ENCODE peak calls at places on chromosomes 3 and 15, in eight cellular contexts. One of them, this sample, is unnamed.

GRCh38 chr3:193701896-193702644 is 109.1 kb downstream of the OPA1 start:
- DNase-seq in WERI-Rb-1: no peak
- DNase-seq in osteocyte: no peak
- DNase-seq in psoas muscle: no peak
- DNase-seq in breast epithelium: no peak
- DNase-seq in cardiac muscle cell: no peak
- DNase-seq in Panc1: no peak
- DNase-seq in pancreas: no peak
- DNase-seq in this sample: no peak

GRCh38 chr3:90184861-90185260 is 1077.4 kb downstream of the EPHA3 start:
- DNase-seq in WERI-Rb-1: no peak
- DNase-seq in osteocyte: no peak
- DNase-seq in psoas muscle: no peak
- DNase-seq in breast epithelium: no peak
- DNase-seq in cardiac muscle cell: peak; percentile 61
- DNase-seq in Panc1: no peak
- DNase-seq in pancreas: no peak
- DNase-seq in this sample: no peak

GRCh38 chr15:90414408-90415028 is 26.5 kb downstream of the IQGAP1 start:
- DNase-seq in WERI-Rb-1: no peak
- DNase-seq in osteocyte: no peak
- DNase-seq in psoas muscle: no peak
- DNase-seq in breast epithelium: no peak
- DNase-seq in cardiac muscle cell: peak; percentile 42
- DNase-seq in Panc1: no peak
- DNase-seq in pancreas: no peak
- DNase-seq in this sample: no peak

GRCh38 chr15:69457304-69458280 is 5.0 kb downstream of the RPLP1 start:
- DNase-seq in WERI-Rb-1: no peak
- DNase-seq in osteocyte: no peak
- DNase-seq in psoas muscle: no peak
- DNase-seq in breast epithelium: no peak
- DNase-seq in cardiac muscle cell: no peak
- DNase-seq in Panc1: no peak
- DNase-seq in pancreas: no peak
- DNase-seq in this sample: no peak

GRCh38 chr3:11662392-11662990 is 18.8 kb upstream of the VGLL4 start:
- DNase-seq in WERI-Rb-1: no peak
- DNase-seq in osteocyte: no peak
- DNase-seq in psoas muscle: no peak
- DNase-seq in breast epithelium: no peak
- DNase-seq in cardiac muscle cell: peak; percentile 43
- DNase-seq in Panc1: no peak
- DNase-seq in pancreas: no peak
- DNase-seq in this sample: no peak

GRCh38 chr3:177781686-177782161 is 584.4 kb upstream of the TBL1XR1 start:
- DNase-seq in WERI-Rb-1: no peak
- DNase-seq in osteocyte: peak; percentile 84
- DNase-seq in psoas muscle: peak; percentile 16
- DNase-seq in breast epithelium: no peak
- DNase-seq in cardiac muscle cell: peak; percentile 91
- DNase-seq in Panc1: no peak
- DNase-seq in pancreas: no peak
- DNase-seq in this sample: no peak

GRCh38 chr3:139301183-139301582 is 42.6 kb upstream of the MRPS22 start:
- DNase-seq in WERI-Rb-1: no peak
- DNase-seq in osteocyte: no peak
- DNase-seq in psoas muscle: no peak
- DNase-seq in breast epithelium: no peak
- DNase-seq in cardiac muscle cell: peak; percentile 42
- DNase-seq in Panc1: no peak
- DNase-seq in pancreas: no peak
- DNase-seq in this sample: no peak

GRCh38 chr3:65751123-65751700 is 287.5 kb downstream of the MAGI1 start:
- DNase-seq in WERI-Rb-1: peak; percentile 66
- DNase-seq in osteocyte: no peak
- DNase-seq in psoas muscle: peak; percentile 14
- DNase-seq in breast epithelium: no peak
- DNase-seq in cardiac muscle cell: peak; percentile 47
- DNase-seq in Panc1: no peak
- DNase-seq in pancreas: no peak
- DNase-seq in this sample: peak; percentile 85

GRCh38 chr3:182940266-182940808 is 40.0 kb downstream of the DCUN1D1 start:
- DNase-seq in WERI-Rb-1: no peak
- DNase-seq in osteocyte: no peak
- DNase-seq in psoas muscle: no peak
- DNase-seq in breast epithelium: no peak
- DNase-seq in cardiac muscle cell: no peak
- DNase-seq in Panc1: no peak
- DNase-seq in pancreas: no peak
- DNase-seq in this sample: no peak

GRCh38 chr3:111848246-111848645 is 10.8 kb upstream of the PHLDB2 start:
- DNase-seq in WERI-Rb-1: no peak
- DNase-seq in osteocyte: no peak
- DNase-seq in psoas muscle: no peak
- DNase-seq in breast epithelium: no peak
- DNase-seq in cardiac muscle cell: no peak
- DNase-seq in Panc1: no peak
- DNase-seq in pancreas: no peak
- DNase-seq in this sample: no peak

GRCh38 chr3:14548321-14548729 is 8.2 kb upstream of the GRIP2 start:
- DNase-seq in WERI-Rb-1: peak; percentile 88
- DNase-seq in osteocyte: no peak
- DNase-seq in psoas muscle: peak; percentile 75
- DNase-seq in breast epithelium: no peak
- DNase-seq in cardiac muscle cell: peak; percentile 76
- DNase-seq in Panc1: no peak
- DNase-seq in pancreas: peak; percentile 54
- DNase-seq in this sample: peak; percentile 78

GRCh38 chr3:100057716-100058575 is 56.4 kb downstream of the FILIP1L start:
- DNase-seq in WERI-Rb-1: no peak
- DNase-seq in osteocyte: no peak
- DNase-seq in psoas muscle: no peak
- DNase-seq in breast epithelium: no peak
- DNase-seq in cardiac muscle cell: peak; percentile 46
- DNase-seq in Panc1: no peak
- DNase-seq in pancreas: no peak
- DNase-seq in this sample: no peak

GRCh38 chr15:92521624-92522008 is 127.9 kb downstream of the ST8SIA2 start:
- DNase-seq in WERI-Rb-1: peak; percentile 89
- DNase-seq in osteocyte: peak; percentile 88
- DNase-seq in psoas muscle: peak; percentile 67
- DNase-seq in breast epithelium: peak; percentile 75
- DNase-seq in cardiac muscle cell: peak; percentile 93
- DNase-seq in Panc1: peak; percentile 47
- DNase-seq in pancreas: no peak
- DNase-seq in this sample: peak; percentile 78

GRCh38 chr15:72835289-72835890 is 51.8 kb upstream of the ADPGK start:
- DNase-seq in WERI-Rb-1: peak; percentile 93
- DNase-seq in osteocyte: no peak
- DNase-seq in psoas muscle: no peak
- DNase-seq in breast epithelium: no peak
- DNase-seq in cardiac muscle cell: peak; percentile 27
- DNase-seq in Panc1: no peak
- DNase-seq in pancreas: no peak
- DNase-seq in this sample: peak; percentile 42
- TF ChIP-seq CTCF in WERI-Rb-1: peak; percentile 51
- TF ChIP-seq CTCF in osteocyte: peak; percentile 27
- TF ChIP-seq CTCF in psoas muscle: peak; percentile 16
- TF ChIP-seq CTCF in breast epithelium: no peak
- TF ChIP-seq CTCF in cardiac muscle cell: peak; percentile 52
- TF ChIP-seq CTCF in Panc1: peak; percentile 46
- TF ChIP-seq CTCF in pancreas: no peak
- TF ChIP-seq CTCF in this sample: peak; percentile 34

GRCh38 chr3:71956716-71957115 is 171.8 kb upstream of the PROK2 start:
- DNase-seq in WERI-Rb-1: peak; percentile 65
- DNase-seq in osteocyte: no peak
- DNase-seq in psoas muscle: no peak
- DNase-seq in breast epithelium: no peak
- DNase-seq in cardiac muscle cell: no peak
- DNase-seq in Panc1: no peak
- DNase-seq in pancreas: no peak
- DNase-seq in this sample: no peak
- TF ChIP-seq CTCF in WERI-Rb-1: peak; percentile 72
- TF ChIP-seq CTCF in osteocyte: no peak
- TF ChIP-seq CTCF in psoas muscle: no peak
- TF ChIP-seq CTCF in breast epithelium: no peak
- TF ChIP-seq CTCF in cardiac muscle cell: no peak
- TF ChIP-seq CTCF in Panc1: peak; percentile 18
- TF ChIP-seq CTCF in pancreas: no peak
- TF ChIP-seq CTCF in this sample: no peak

GRCh38 chr15:57403007-57403406 is 26.7 kb downstream of the CGNL1 start:
- DNase-seq in WERI-Rb-1: no peak
- DNase-seq in osteocyte: no peak
- DNase-seq in psoas muscle: no peak
- DNase-seq in breast epithelium: no peak
- DNase-seq in cardiac muscle cell: no peak
- DNase-seq in Panc1: no peak
- DNase-seq in pancreas: no peak
- DNase-seq in this sample: no peak

GRCh38 chr15:57406040-57406772 is 29.9 kb downstream of the CGNL1 start:
- DNase-seq in WERI-Rb-1: peak; percentile 90
- DNase-seq in osteocyte: no peak
- DNase-seq in psoas muscle: no peak
- DNase-seq in breast epithelium: no peak
- DNase-seq in cardiac muscle cell: no peak
- DNase-seq in Panc1: no peak
- DNase-seq in pancreas: no peak
- DNase-seq in this sample: no peak

GRCh38 chr15:57403532-57403931 is 27.2 kb downstream of the CGNL1 start:
- DNase-seq in WERI-Rb-1: no peak
- DNase-seq in osteocyte: no peak
- DNase-seq in psoas muscle: no peak
- DNase-seq in breast epithelium: no peak
- DNase-seq in cardiac muscle cell: no peak
- DNase-seq in Panc1: no peak
- DNase-seq in pancreas: no peak
- DNase-seq in this sample: no peak

GRCh38 chr15:57403946-57404345 is 27.6 kb downstream of the CGNL1 start:
- DNase-seq in WERI-Rb-1: no peak
- DNase-seq in osteocyte: no peak
- DNase-seq in psoas muscle: no peak
- DNase-seq in breast epithelium: no peak
- DNase-seq in cardiac muscle cell: no peak
- DNase-seq in Panc1: no peak
- DNase-seq in pancreas: no peak
- DNase-seq in this sample: no peak

GRCh38 chr15:57405133-57405532 is 28.8 kb downstream of the CGNL1 start:
- DNase-seq in WERI-Rb-1: no peak
- DNase-seq in osteocyte: no peak
- DNase-seq in psoas muscle: no peak
- DNase-seq in breast epithelium: no peak
- DNase-seq in cardiac muscle cell: no peak
- DNase-seq in Panc1: no peak
- DNase-seq in pancreas: no peak
- DNase-seq in this sample: no peak
- TF ChIP-seq CTCF in WERI-Rb-1: no peak
- TF ChIP-seq CTCF in osteocyte: no peak
- TF ChIP-seq CTCF in psoas muscle: no peak
- TF ChIP-seq CTCF in breast epithelium: no peak
- TF ChIP-seq CTCF in cardiac muscle cell: no peak
- TF ChIP-seq CTCF in Panc1: no peak
- TF ChIP-seq CTCF in pancreas: no peak
- TF ChIP-seq CTCF in this sample: no peak

DNA sequence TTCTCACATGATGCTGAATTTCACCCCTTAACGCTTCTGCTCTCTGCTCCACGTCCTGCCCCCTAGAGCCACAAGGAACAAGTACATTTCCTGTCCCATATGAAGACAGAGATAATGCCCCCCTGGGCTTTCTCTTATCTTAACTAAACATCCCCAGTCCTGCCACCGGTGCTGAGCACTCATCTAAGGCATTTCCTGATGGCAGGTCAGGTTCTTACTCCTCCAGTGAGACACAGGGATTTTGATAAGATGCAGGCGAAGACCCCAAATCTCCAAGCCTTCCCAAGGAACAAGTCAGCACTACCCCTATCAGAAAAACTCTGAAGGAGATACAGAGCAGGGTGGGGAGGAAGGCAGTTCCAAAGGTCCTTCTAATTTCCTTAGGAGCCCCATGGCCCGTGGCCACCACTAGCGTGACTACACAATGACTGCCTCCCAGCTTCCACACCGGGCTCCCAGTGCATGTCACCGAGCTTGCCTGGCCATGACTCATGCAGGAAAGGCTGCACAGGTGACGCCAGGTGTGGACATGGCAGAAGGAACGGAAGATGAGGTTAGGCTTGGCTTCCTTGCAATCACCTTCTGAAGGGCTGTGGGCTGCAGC is 152.9 kb downstream of the XXYLT1 start:
- DNase-seq in WERI-Rb-1: no peak
- DNase-seq in osteocyte: no peak
- DNase-seq in psoas muscle: no peak
- DNase-seq in breast epithelium: no peak
- DNase-seq in cardiac muscle cell: peak; percentile 54
- DNase-seq in Panc1: no peak
- DNase-seq in pancreas: no peak
- DNase-seq in this sample: no peak
- TF ChIP-seq CTCF in WERI-Rb-1: peak; percentile 15
- TF ChIP-seq CTCF in osteocyte: peak; percentile 29
- TF ChIP-seq CTCF in psoas muscle: no peak
- TF ChIP-seq CTCF in breast epithelium: no peak
- TF ChIP-seq CTCF in cardiac muscle cell: peak; percentile 46
- TF ChIP-seq CTCF in Panc1: peak; percentile 61
- TF ChIP-seq CTCF in pancreas: no peak
- TF ChIP-seq CTCF in this sample: no peak

GRCh38 chr15:25684521-25685215 is 178.5 kb downstream of the ATP10A start:
- DNase-seq in WERI-Rb-1: no peak
- DNase-seq in osteocyte: no peak
- DNase-seq in psoas muscle: peak; percentile 69
- DNase-seq in breast epithelium: no peak
- DNase-seq in cardiac muscle cell: peak; percentile 82
- DNase-seq in Panc1: no peak
- DNase-seq in pancreas: no peak
- DNase-seq in this sample: no peak

GRCh38 chr15:25685216-25685569 is 177.9 kb downstream of the ATP10A start:
- DNase-seq in WERI-Rb-1: no peak
- DNase-seq in osteocyte: no peak
- DNase-seq in psoas muscle: no peak
- DNase-seq in breast epithelium: no peak
- DNase-seq in cardiac muscle cell: no peak
- DNase-seq in Panc1: no peak
- DNase-seq in pancreas: no peak
- DNase-seq in this sample: no peak

GRCh38 chr15:25683415-25683814 is 179.7 kb downstream of the ATP10A start:
- DNase-seq in WERI-Rb-1: no peak
- DNase-seq in osteocyte: no peak
- DNase-seq in psoas muscle: no peak
- DNase-seq in breast epithelium: no peak
- DNase-seq in cardiac muscle cell: no peak
- DNase-seq in Panc1: no peak
- DNase-seq in pancreas: no peak
- DNase-seq in this sample: no peak

GRCh38 chr15:25682349-25682748 is 180.8 kb downstream of the ATP10A start:
- DNase-seq in WERI-Rb-1: no peak
- DNase-seq in osteocyte: no peak
- DNase-seq in psoas muscle: peak; percentile 69
- DNase-seq in breast epithelium: no peak
- DNase-seq in cardiac muscle cell: no peak
- DNase-seq in Panc1: no peak
- DNase-seq in pancreas: no peak
- DNase-seq in this sample: no peak

GRCh38 chr15:25683911-25684310 is 179.2 kb downstream of the ATP10A start:
- DNase-seq in WERI-Rb-1: peak; percentile 37
- DNase-seq in osteocyte: no peak
- DNase-seq in psoas muscle: no peak
- DNase-seq in breast epithelium: no peak
- DNase-seq in cardiac muscle cell: no peak
- DNase-seq in Panc1: no peak
- DNase-seq in pancreas: no peak
- DNase-seq in this sample: peak; percentile 37
- TF ChIP-seq CTCF in WERI-Rb-1: peak; percentile 57
- TF ChIP-seq CTCF in osteocyte: no peak
- TF ChIP-seq CTCF in psoas muscle: no peak
- TF ChIP-seq CTCF in breast epithelium: no peak
- TF ChIP-seq CTCF in cardiac muscle cell: peak; percentile 4
- TF ChIP-seq CTCF in Panc1: no peak
- TF ChIP-seq CTCF in pancreas: no peak
- TF ChIP-seq CTCF in this sample: no peak

This sample was measured in glutamatergic neuron.